ENCODE peak calls at places on chromosomes 13 and 19, in eight cellular contexts. A is GM23248; C is effector memory CD4-positive, alpha-beta T cell; B is trophoblast cell; Q is Peyer's patch; P is CD8-positive, alpha-beta memory T cell; K is body of pancreas; X is heart left ventricle. V is an unnamed sample.

GRCh38 chr13:34124912-34125311 is 307.0 kb downstream of the RFC3 start:
- DNase-seq in A (no peak), C (no peak), B (no peak), Q (no peak), P (no peak), K (peak; percentile 20), X (no peak), V (no peak)

GRCh38 chr19:17450264-17451075 is 2.0 kb upstream of the TMEM221 start:
- DNase-seq in A (no peak), C (no peak), B (peak; percentile 60), Q (peak; percentile 66), P (no peak), K (no peak), X (no peak), V (no peak)

GRCh38 chr13:106503730-106504129 is 31.7 kb downstream of the EFNB2 start:
- DNase-seq in A (no peak), C (no peak), B (no peak), Q (no peak), P (no peak), K (no peak), X (no peak), V (no peak)

GRCh38 chr13:109336730-109337129 is 449.7 kb downstream of the IRS2 start:
- DNase-seq in A (peak; percentile 76), C (no peak), B (peak; percentile 38), Q (no peak), P (no peak), K (no peak), X (no peak), V (no peak)

GRCh38 chr13:87674143-87674772 is 3.1 kb downstream of the SLITRK5 start:
- DNase-seq in A (no peak), C (no peak), B (no peak), Q (no peak), P (no peak), K (no peak), X (no peak), V (no peak)

GRCh38 chr19:703651-704446 is 4.9 kb upstream of the PALM start:
- DNase-seq in A (peak; percentile 61), C (peak; percentile 63), B (peak; percentile 42), Q (peak; percentile 86), P (peak; percentile 53), K (peak; percentile 74), X (peak; percentile 74), V (peak; percentile 41)

GRCh38 chr19:15195987-15196682 is 4.7 kb downstream of the NOTCH3 start:
- DNase-seq in A (peak; percentile 59), C (no peak), B (peak; percentile 95), Q (peak; percentile 83), P (no peak), K (peak; percentile 95), X (no peak), V (no peak)

GRCh38 chr13:79581870-79582315 is 100.9 kb downstream of the NDFIP2 start:
- DNase-seq in A (peak; percentile 44), C (no peak), B (no peak), Q (no peak), P (no peak), K (no peak), X (peak; percentile 25), V (peak; percentile 78)

GRCh38 chr19:14427461-14427860 is 5.6 kb upstream of the PKN1 start:
- DNase-seq in A (no peak), C (no peak), B (no peak), Q (no peak), P (no peak), K (no peak), X (no peak), V (peak; percentile 96)

GRCh38 chr19:3669616-3670257 is 30.5 kb downstream of the PIP5K1C start:
- DNase-seq in A (no peak), C (no peak), B (no peak), Q (no peak), P (no peak), K (no peak), X (no peak), V (no peak)

GRCh38 chr13:89393758-89394157 is 1722.6 kb downstream of the SLITRK5 start:
- DNase-seq in A (no peak), C (no peak), B (no peak), Q (no peak), P (no peak), K (no peak), X (no peak), V (no peak)

GRCh38 chr19:29495091-29495490 is 30.7 kb upstream of the VSTM2B start:
- DNase-seq in A (no peak), C (no peak), B (no peak), Q (no peak), P (no peak), K (no peak), X (no peak), V (no peak)

GRCh38 chr19:55460670-55461258 is 678 bp downstream of the ISOC2 start:
- DNase-seq in A (peak; percentile 89), C (no peak), B (peak; percentile 26), Q (peak; percentile 83), P (peak; percentile 16), K (peak; percentile 80), X (peak; percentile 90), V (peak; percentile 88)

GRCh38 chr19:29533578-29534544 is 8.1 kb downstream of the VSTM2B start:
- DNase-seq in A (no peak), C (no peak), B (no peak), Q (peak; percentile 27), P (no peak), K (no peak), X (peak; percentile 6), V (no peak)

GRCh38 chr13:100214886-100215285 is 126.0 kb downstream of the PCCA start:
- DNase-seq in A (peak; percentile 47), C (no peak), B (no peak), Q (no peak), P (no peak), K (no peak), X (no peak), V (no peak)

GRCh38 chr13:46620029-46620428 is 67.1 kb downstream of the LRCH1 start:
- DNase-seq in A (no peak), C (no peak), B (no peak), Q (no peak), P (no peak), K (no peak), X (no peak), V (no peak)

GRCh38 chr13:26442541-26442940 is 114.9 kb upstream of the WASF3 start:
- DNase-seq in A (peak; percentile 90), C (no peak), B (peak; percentile 38), Q (no peak), P (no peak), K (no peak), X (no peak), V (no peak)

GRCh38 chr19:3333662-3334061 is 32.7 kb upstream of the NFIC start:
- DNase-seq in A (no peak), C (no peak), B (no peak), Q (no peak), P (no peak), K (no peak), X (no peak), V (no peak)

GRCh38 chr19:6580313-6580712 is 10.6 kb downstream of the CD70 start:
- DNase-seq in A (peak; percentile 91), C (no peak), B (peak; percentile 78), Q (no peak), P (no peak), K (no peak), X (no peak), V (no peak)

GRCh38 chr19:45467115-45467455 is 711 bp upstream of the FOSB start:
- DNase-seq in A (peak; percentile 63), C (no peak), B (no peak), Q (no peak), P (no peak), K (no peak), X (no peak), V (no peak)

GRCh38 chr19:13437919-13438618 is 68.2 kb downstream of the CACNA1A start:
- DNase-seq in A (no peak), C (no peak), B (no peak), Q (no peak), P (no peak), K (no peak), X (no peak), V (no peak)

GRCh38 chr19:39319098-39319891 is 1.4 kb downstream of the LRFN1 start:
- DNase-seq in A (no peak), C (no peak), B (no peak), Q (no peak), P (no peak), K (no peak), X (no peak), V (no peak)
- H3K4me3 ChIP-seq in A (no peak overlapping the region), C (no peak overlapping the region), B (no peak overlapping the region), Q (peak overlapping the region; percentile 56), P (no peak overlapping the region), K (no peak overlapping the region), X (no peak overlapping the region), V (peak overlapping the region; percentile 60)

DNA sequence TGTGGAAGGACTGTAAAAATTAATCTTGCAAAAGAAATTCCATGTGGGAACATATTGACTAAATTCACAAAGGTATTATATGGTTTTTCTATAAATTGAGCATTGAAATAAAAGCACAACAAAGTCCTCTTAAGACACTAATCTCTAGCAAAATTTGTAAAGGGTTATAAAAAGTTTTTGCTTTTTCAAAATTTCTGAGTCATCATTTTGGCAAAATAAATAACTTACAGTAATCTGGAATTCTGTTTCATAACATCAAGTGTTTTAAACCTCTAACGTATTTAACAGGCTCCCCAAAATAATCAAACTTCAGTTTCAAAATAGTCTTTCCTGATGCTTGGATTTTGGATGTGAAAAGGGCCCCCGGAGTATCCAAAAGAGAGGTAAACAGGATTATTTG is 26.0 kb downstream of the MED4 start:
- DNase-seq in A (no peak), C (no peak), B (no peak), Q (no peak), P (no peak), K (no peak), X (no peak), V (no peak)
- H3K36me3 ChIP-seq in A (peaks cover 53% of the 10 kb centered on the region), C (peaks cover 26% of the 10 kb centered on the region), B (peaks cover 24% of the 10 kb centered on the region), Q (peaks cover 8% of the 10 kb centered on the region), P (peaks cover 21% of the 10 kb centered on the region), K (peaks cover 16% of the 10 kb centered on the region), X (peaks cover 48% of the 10 kb centered on the region), V (peaks cover 77% of the 10 kb centered on the region)

GRCh38 chr13:60230593-60230992 is 66.9 kb upstream of the DIAPH3 start:
- DNase-seq in A (peak; percentile 20), C (no peak), B (no peak), Q (no peak), P (no peak), K (no peak), X (no peak), V (no peak)
- H3K27ac ChIP-seq in A (no peak overlapping the region), C (no peak overlapping the region), B (peak overlapping the region; percentile 59), Q (no peak overlapping the region), P (no peak overlapping the region), K (no peak overlapping the region), X (no peak overlapping the region), V (no peak overlapping the region)

DNA sequence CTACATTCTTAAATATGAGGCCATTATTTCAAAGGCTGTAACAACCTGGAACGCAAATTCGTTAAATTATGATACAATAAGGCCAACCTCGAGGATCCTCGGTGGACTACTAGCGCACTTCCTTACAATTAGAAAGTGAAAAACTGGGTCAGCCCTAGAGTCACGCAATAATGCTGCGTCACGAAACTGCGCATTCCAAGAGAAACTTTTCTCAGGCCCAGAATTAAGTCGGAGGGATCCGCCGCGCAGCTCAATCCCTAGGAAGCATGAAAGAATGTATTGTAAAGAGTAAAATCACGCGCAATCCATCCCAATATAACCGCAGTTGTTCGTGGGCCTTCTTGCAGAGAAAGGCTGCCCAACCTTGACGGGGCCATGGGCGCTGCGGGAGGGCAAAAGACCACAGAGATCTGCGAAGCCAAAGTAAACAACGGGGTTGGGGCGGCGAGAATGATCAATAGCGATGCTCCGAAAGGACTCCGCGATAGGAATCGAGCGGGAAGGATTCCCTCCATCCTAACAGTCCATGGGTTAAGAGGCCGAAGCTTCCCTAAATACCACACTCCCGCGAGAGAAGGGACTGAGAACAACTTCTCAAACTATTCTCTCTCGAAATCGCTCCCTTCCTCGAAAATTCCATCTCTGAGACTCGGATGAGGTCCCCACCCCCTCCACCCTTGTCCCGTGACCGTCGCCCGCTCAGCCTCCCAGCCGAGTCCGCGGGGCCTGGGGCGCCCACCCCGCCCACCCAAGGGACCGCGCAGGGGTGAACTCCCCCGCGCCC is 564 bp downstream of the SPART start:
- DNase-seq in A (peak; percentile 94), C (peak; percentile 38), B (peak; percentile 87), Q (peak; percentile 82), P (no peak), K (peak; percentile 60), X (peak; percentile 81), V (peak; percentile 79)
- H3K4me3 ChIP-seq in A (peak overlapping the region; percentile 93), C (peak overlapping the region; percentile 80), B (peak overlapping the region; percentile 85), Q (peak overlapping the region; percentile 85), P (peak overlapping the region; percentile 78), K (peak overlapping the region; percentile 77), X (peak overlapping the region; percentile 78), V (peak overlapping the region; percentile 82)